ENCODE peak calls at places on chromosomes 16 and 17, in five cellular contexts. H, L, T, O and C are unnamed samples.
A peak's percentile ranks its signal among the peaks of the same experiment; 100 is the strongest.

GRCh38 chr16:11689031-11689840 is 21.0 kb downstream of the SNN start:
- DNase-seq in H (no peak), L (no peak), T (no peak), O (no peak), C (peak; percentile 27)

GRCh38 chr17:77695386-77695785 is 263.1 kb upstream of the TNRC6C start:
- DNase-seq in H (no peak), L (no peak), T (no peak), O (no peak), C (no peak)

GRCh38 chr17:79645777-79646088 is 34.9 kb upstream of the RBFOX3 start:
- DNase-seq in H (no peak), L (no peak), T (no peak), O (no peak), C (no peak)

GRCh38 chr16:27154573-27155521 is 48.5 kb upstream of the KDM8 start:
- DNase-seq in H (peak; percentile 49), L (peak; percentile 25), T (peak; percentile 85), O (no peak), C (peak; percentile 46)

GRCh38 chr17:80761421-80761871 is 216.8 kb downstream of the RPTOR start:
- DNase-seq in H (peak; percentile 71), L (peak; percentile 90), T (peak; percentile 73), O (no peak), C (peak; percentile 31)

GRCh38 chr17:80080081-80080480 is 21.3 kb upstream of the GAA start:
- DNase-seq in H (no peak), L (peak; percentile 32), T (no peak), O (no peak), C (no peak)

GRCh38 chr17:17910060-17910459 is 62.1 kb downstream of the TOM1L2 start:
- DNase-seq in H (no peak), L (no peak), T (no peak), O (no peak), C (no peak)

GRCh38 chr16:1960665-1961630 is 1.6 kb downstream of the NDUFB10 start:
- DNase-seq in H (peak; percentile 28), L (peak; percentile 67), T (no peak), O (no peak), C (no peak)

GRCh38 chr17:6729531-6729930 is 16.4 kb upstream of the SLC13A5 start:
- DNase-seq in H (no peak), L (no peak), T (no peak), O (no peak), C (no peak)

GRCh38 chr16:50234771-50235556 is 31.4 kb upstream of the ADCY7 start:
- DNase-seq in H (no peak), L (peak; percentile 41), T (peak; percentile 38), O (no peak), C (no peak)

GRCh38 chr17:55492951-55493350 is 18.3 kb downstream of the SMIM36 start:
- DNase-seq in H (no peak), L (no peak), T (no peak), O (no peak), C (no peak)

GRCh38 chr16:53183442-53183841 is 128.7 kb downstream of the CHD9 start:
- DNase-seq in H (no peak), L (no peak), T (no peak), O (no peak), C (no peak)

GRCh38 chr16:8023326-8023725 is 567.0 kb downstream of the TMEM114 start:
- DNase-seq in H (no peak), L (no peak), T (no peak), O (no peak), C (no peak)

GRCh38 chr16:22189473-22190168 is 16.5 kb upstream of the EEF2K start:
- DNase-seq in H (peak; percentile 97), L (peak; percentile 41), T (peak; percentile 38), O (peak; percentile 39), C (peak; percentile 95)

GRCh38 chr16:88941933-88942909 is 34.8 kb downstream of the CBFA2T3 start:
- DNase-seq in H (peak; percentile 22), L (no peak), T (peak; percentile 88), O (no peak), C (peak; percentile 38)

GRCh38 chr17:61966201-61966600 is 38.4 kb upstream of the INTS2 start:
- DNase-seq in H (no peak), L (no peak), T (no peak), O (no peak), C (no peak)

GRCh38 chr17:74744349-74744713 is 4.1 kb upstream of the NHERF1 start:
- DNase-seq in H (no peak), L (no peak), T (no peak), O (no peak), C (no peak)

GRCh38 chr16:4664538-4665418 is 28.6 kb upstream of the NUDT16L1 start:
- DNase-seq in H (peak; percentile 68), L (no peak), T (no peak), O (no peak), C (peak; percentile 83)

GRCh38 chr17:74281799-74282198 is 7.8 kb downstream of the DNAI2 start:
- DNase-seq in H (no peak), L (no peak), T (no peak), O (no peak), C (no peak)

GRCh38 chr16:4938683-4939030 is 1.7 kb upstream of the PPL start:
- DNase-seq in H (no peak), L (no peak), T (peak; percentile 55), O (no peak), C (no peak)

GRCh38 chr17:83192161-83192788 is 112.9 kb downstream of the METRNL start:
- DNase-seq in H (no peak), L (peak; percentile 52), T (peak; percentile 60), O (no peak), C (no peak)